ENCODE peak calls at places on chromosomes 1 and 21, in five cellular contexts. X is GM04504; Z is putamen; L is aorta; Y is stimulated activated CD8-positive, alpha-beta memory T cell treated with anti-CD3 and anti-CD28 coated beads, Interleukin-2, amount 100 ng/mL, for 48 hours. G is an unnamed sample.
A peak's percentile ranks its signal among the peaks of the same experiment; 100 is the strongest.

GRCh38 chr1:245179706-245180105 is 24.9 kb downstream of the KIF26B start:
- DNase-seq in X (no peak), Z (no peak), L (no peak), Y (no peak), G (no peak)

GRCh38 chr1:89545264-89546038 is 20.8 kb downstream of the LRRC8B start:
- DNase-seq in X (no peak), Z (peak; percentile 81), L (no peak), Y (no peak), G (peak; percentile 40)

GRCh38 chr1:29767769-29768425 is 531.6 kb downstream of the PTPRU start:
- DNase-seq in X (no peak), Z (no peak), L (no peak), Y (no peak), G (no peak)

GRCh38 chr1:35452086-35452485 is 105.1 kb downstream of the KIAA0319L start:
- DNase-seq in X (peak; percentile 78), Z (peak; percentile 48), L (peak; percentile 68), Y (no peak), G (peak; percentile 65)

GRCh38 chr1:59686170-59686569 is 128.6 kb upstream of the HOOK1 start:
- DNase-seq in X (no peak), Z (no peak), L (no peak), Y (no peak), G (no peak)

GRCh38 chr1:227934476-227935313 is 13.0 kb downstream of the WNT9A start:
- DNase-seq in X (no peak), Z (no peak), L (peak; percentile 45), Y (peak; percentile 49), G (peak; percentile 69)

GRCh38 chr21:44708866-44709425 is 2.4 kb downstream of the TSPEAR start:
- DNase-seq in X (no peak), Z (no peak), L (no peak), Y (no peak), G (no peak)

GRCh38 chr1:204896787-204897469 is 26.3 kb downstream of the NFASC start:
- DNase-seq in X (no peak), Z (no peak), L (no peak), Y (no peak), G (no peak)

GRCh38 chr1:227773558-227773957 is 38.3 kb downstream of the SNAP47 start:
- DNase-seq in X (no peak), Z (no peak), L (no peak), Y (no peak), G (no peak)

GRCh38 chr1:84387480-84388163 is 10.7 kb upstream of the DNASE2B start:
- DNase-seq in X (no peak), Z (peak; percentile 21), L (no peak), Y (no peak), G (no peak)

GRCh38 chr1:234214911-234215892 is 158.1 kb upstream of the COA6 start:
- DNase-seq in X (no peak), Z (no peak), L (no peak), Y (no peak), G (no peak)

GRCh38 chr1:53144201-53144600 is 1.8 kb upstream of the SLC1A7 start:
- DNase-seq in X (no peak), Z (no peak), L (no peak), Y (no peak), G (no peak)

GRCh38 chr1:4020411-4020810 is 120.3 kb upstream of the C1orf174 start:
- DNase-seq in X (no peak), Z (no peak), L (no peak), Y (no peak), G (no peak)

GRCh38 chr21:16075594-16076282 is 346.0 kb downstream of the USP25 start:
- DNase-seq in X (no peak), Z (peak; percentile 51), L (no peak), Y (no peak), G (no peak)

GRCh38 chr1:210376836-210377377 is 48.2 kb downstream of the HHAT start:
- DNase-seq in X (no peak), Z (no peak), L (no peak), Y (no peak), G (no peak)

GRCh38 chr1:192170196-192170984 is 12.1 kb downstream of the RGS18 start:
- DNase-seq in X (no peak), Z (no peak), L (no peak), Y (no peak), G (peak; percentile 26)

GRCh38 chr1:215083408-215083961 is 948 bp downstream of the KCNK2 start:
- DNase-seq in X (peak; percentile 42), Z (no peak), L (no peak), Y (no peak), G (peak; percentile 39)

GRCh38 chr1:201628490-201628889 is 89.6 kb downstream of the NAV1 start:
- DNase-seq in X (no peak), Z (no peak), L (no peak), Y (no peak), G (no peak)

GRCh38 chr21:42214081-42214750 is 4.7 kb upstream of the ABCG1 start:
- DNase-seq in X (no peak), Z (no peak), L (no peak), Y (no peak), G (no peak)

GRCh38 chr1:106978477-106979322 is 77.8 kb upstream of the PRMT6 start:
- DNase-seq in X (peak; percentile 10), Z (no peak), L (no peak), Y (no peak), G (no peak)

GRCh38 chr1:189619682-189620332 is 857.9 kb downstream of the BRINP3 start:
- DNase-seq in X (no peak), Z (no peak), L (no peak), Y (no peak), G (peak; percentile 3)

GRCh38 chr1:85048296-85049064 is at the start of gene MCOLN3:
- DNase-seq in X (no peak), Z (no peak), L (peak; percentile 58), Y (peak; percentile 20), G (peak; percentile 22)

GRCh38 chr1:37682334-37682987 is 9.9 kb upstream of the CDCA8 start:
- DNase-seq in X (no peak), Z (peak; percentile 51), L (peak; percentile 78), Y (peak; percentile 72), G (peak; percentile 72)

GRCh38 chr1:53754484-53755312 is 15.7 kb upstream of the GLIS1 start:
- DNase-seq in X (no peak), Z (no peak), L (no peak), Y (peak; percentile 9), G (peak; percentile 66)

GRCh38 chr21:14864211-14865021 is 200.4 kb downstream of the NRIP1 start:
- DNase-seq in X (no peak), Z (peak; percentile 85), L (peak; percentile 72), Y (peak; percentile 16), G (peak; percentile 91)

GRCh38 chr1:218443255-218443654 is 98.1 kb downstream of the TGFB2 start:
- DNase-seq in X (no peak), Z (no peak), L (no peak), Y (no peak), G (no peak)

GRCh38 chr1:21510885-21511578 is 1.8 kb downstream of the ALPL start:
- DNase-seq in X (no peak), Z (no peak), L (no peak), Y (no peak), G (no peak)

GRCh38 chr1:101112051-101112770 is 86.6 kb upstream of the DPH5 start:
- DNase-seq in X (no peak), Z (peak; percentile 11), L (peak; percentile 81), Y (peak; percentile 34), G (no peak)

GRCh38 chr1:100585774-100586173 is 47.8 kb downstream of the GPR88 start:
- DNase-seq in X (no peak), Z (no peak), L (no peak), Y (no peak), G (no peak)

GRCh38 chr1:160097911-160098851 is at the start of gene IGSF8:
- DNase-seq in X (peak; percentile 39), Z (peak; percentile 87), L (peak; percentile 95), Y (peak; percentile 90), G (peak; percentile 83)

GRCh38 chr1:84073266-84073665 is 70.8 kb upstream of the PRKACB start:
- DNase-seq in X (no peak), Z (no peak), L (no peak), Y (no peak), G (peak; percentile 44)

GRCh38 chr1:85409516-85409915 is 55.4 kb downstream of the DDAH1 start:
- DNase-seq in X (no peak), Z (no peak), L (no peak), Y (no peak), G (no peak)

GRCh38 chr1:11055676-11056075 is 4.1 kb downstream of the SRM start:
- DNase-seq in X (no peak), Z (no peak), L (no peak), Y (no peak), G (no peak)

GRCh38 chr21:37459575-37459974 is 93.0 kb downstream of the DYRK1A start:
- DNase-seq in X (no peak), Z (no peak), L (no peak), Y (no peak), G (peak; percentile 60)

GRCh38 chr21:44428281-44428942 is 26.9 kb upstream of the LRRC3 start:
- DNase-seq in X (no peak), Z (no peak), L (no peak), Y (peak; percentile 35), G (peak; percentile 2)